ENCODE peak calls at places on chromosomes 6 and 20, in seven cellular contexts. One of them, this sample, is unnamed.
A peak's percentile ranks its signal among the peaks of the same experiment; 100 is the strongest.

GRCh38 chr20:45342863-45343444 is 5.3 kb downstream of the SDC4 start:
- DNase-seq in GM23338: no peak
- DNase-seq in NCI-H82: no peak
- DNase-seq in neural crest cell: no peak
- DNase-seq in NCI-H1048: no peak
- DNase-seq in activated gamma-delta T cell: no peak
- DNase-seq in IMR-90: no peak
- DNase-seq in this sample: no peak

GRCh38 chr6:44194326-44194725 is 22.4 kb upstream of the MYMX start:
- DNase-seq in GM23338: no peak
- DNase-seq in NCI-H82: no peak
- DNase-seq in neural crest cell: no peak
- DNase-seq in NCI-H1048: no peak
- DNase-seq in activated gamma-delta T cell: no peak
- DNase-seq in IMR-90: no peak
- DNase-seq in this sample: no peak

GRCh38 chr20:17664025-17664638 is 17.9 kb downstream of the RRBP1 start:
- DNase-seq in GM23338: no peak
- DNase-seq in NCI-H82: no peak
- DNase-seq in neural crest cell: no peak
- DNase-seq in NCI-H1048: no peak
- DNase-seq in activated gamma-delta T cell: no peak
- DNase-seq in IMR-90: no peak
- DNase-seq in this sample: no peak

GRCh38 chr6:56292505-56293181 is 45.3 kb upstream of the COL21A1 start:
- DNase-seq in GM23338: peak; percentile 77
- DNase-seq in NCI-H82: peak; percentile 84
- DNase-seq in neural crest cell: peak; percentile 42
- DNase-seq in NCI-H1048: peak; percentile 12
- DNase-seq in activated gamma-delta T cell: no peak
- DNase-seq in IMR-90: peak; percentile 62
- DNase-seq in this sample: peak; percentile 13

GRCh38 chr20:9389321-9389720 is 125.1 kb upstream of the LAMP5 start:
- DNase-seq in GM23338: no peak
- DNase-seq in NCI-H82: no peak
- DNase-seq in neural crest cell: no peak
- DNase-seq in NCI-H1048: no peak
- DNase-seq in activated gamma-delta T cell: no peak
- DNase-seq in IMR-90: no peak
- DNase-seq in this sample: no peak

GRCh38 chr6:51844391-51844735 is 243.1 kb downstream of the PKHD1 start:
- DNase-seq in GM23338: peak; percentile 54
- DNase-seq in NCI-H82: peak; percentile 7
- DNase-seq in neural crest cell: no peak
- DNase-seq in NCI-H1048: no peak
- DNase-seq in activated gamma-delta T cell: no peak
- DNase-seq in IMR-90: no peak
- DNase-seq in this sample: no peak

GRCh38 chr20:31845300-31845863 is at the start of gene FOXS1:
- DNase-seq in GM23338: peak; percentile 60
- DNase-seq in NCI-H82: peak; percentile 25
- DNase-seq in neural crest cell: peak; percentile 37
- DNase-seq in NCI-H1048: no peak
- DNase-seq in activated gamma-delta T cell: no peak
- DNase-seq in IMR-90: no peak
- DNase-seq in this sample: no peak

GRCh38 chr20:46207031-46207549 is 89.0 kb downstream of the CD40 start:
- DNase-seq in GM23338: no peak
- DNase-seq in NCI-H82: no peak
- DNase-seq in neural crest cell: no peak
- DNase-seq in NCI-H1048: no peak
- DNase-seq in activated gamma-delta T cell: no peak
- DNase-seq in IMR-90: no peak
- DNase-seq in this sample: no peak

GRCh38 chr6:17907467-17908229 is 79.8 kb downstream of the KIF13A start:
- DNase-seq in GM23338: no peak
- DNase-seq in NCI-H82: peak; percentile 8
- DNase-seq in neural crest cell: no peak
- DNase-seq in NCI-H1048: no peak
- DNase-seq in activated gamma-delta T cell: no peak
- DNase-seq in IMR-90: peak; percentile 100
- DNase-seq in this sample: peak; percentile 71

GRCh38 chr6:45801471-45802289 is 214.0 kb downstream of the CLIC5 start:
- DNase-seq in GM23338: no peak
- DNase-seq in NCI-H82: no peak
- DNase-seq in neural crest cell: no peak
- DNase-seq in NCI-H1048: no peak
- DNase-seq in activated gamma-delta T cell: no peak
- DNase-seq in IMR-90: no peak
- DNase-seq in this sample: no peak

GRCh38 chr20:22974354-22974753 is 60.8 kb upstream of the SSTR4 start:
- DNase-seq in GM23338: peak; percentile 65
- DNase-seq in NCI-H82: peak; percentile 36
- DNase-seq in neural crest cell: no peak
- DNase-seq in NCI-H1048: no peak
- DNase-seq in activated gamma-delta T cell: no peak
- DNase-seq in IMR-90: no peak
- DNase-seq in this sample: no peak

GRCh38 chr20:21184810-21185209 is 58.9 kb downstream of the KIZ start:
- DNase-seq in GM23338: no peak
- DNase-seq in NCI-H82: no peak
- DNase-seq in neural crest cell: no peak
- DNase-seq in NCI-H1048: no peak
- DNase-seq in activated gamma-delta T cell: no peak
- DNase-seq in IMR-90: peak; percentile 25
- DNase-seq in this sample: no peak

GRCh38 chr20:18056174-18057105 is 1.3 kb downstream of the OVOL2 start:
- DNase-seq in GM23338: peak; percentile 56
- DNase-seq in NCI-H82: peak; percentile 41
- DNase-seq in neural crest cell: no peak
- DNase-seq in NCI-H1048: peak; percentile 12
- DNase-seq in activated gamma-delta T cell: no peak
- DNase-seq in IMR-90: no peak
- DNase-seq in this sample: no peak

GRCh38 chr20:10540636-10541493 is 105.8 kb downstream of the SLX4IP start:
- DNase-seq in GM23338: no peak
- DNase-seq in NCI-H82: no peak
- DNase-seq in neural crest cell: no peak
- DNase-seq in NCI-H1048: no peak
- DNase-seq in activated gamma-delta T cell: no peak
- DNase-seq in IMR-90: peak; percentile 94
- DNase-seq in this sample: no peak

GRCh38 chr6:70310063-70310694 is 7.3 kb upstream of the COL9A1 start:
- DNase-seq in GM23338: peak; percentile 59
- DNase-seq in NCI-H82: peak; percentile 60
- DNase-seq in neural crest cell: no peak
- DNase-seq in NCI-H1048: no peak
- DNase-seq in activated gamma-delta T cell: no peak
- DNase-seq in IMR-90: peak; percentile 53
- DNase-seq in this sample: no peak

GRCh38 chr20:45817652-45818194 is 5.3 kb downstream of the UBE2C start:
- DNase-seq in GM23338: no peak
- DNase-seq in NCI-H82: no peak
- DNase-seq in neural crest cell: no peak
- DNase-seq in NCI-H1048: no peak
- DNase-seq in activated gamma-delta T cell: no peak
- DNase-seq in IMR-90: peak; percentile 81
- DNase-seq in this sample: peak; percentile 63

GRCh38 chr6:2344319-2344905 is 99.0 kb upstream of the GMDS start:
- DNase-seq in GM23338: no peak
- DNase-seq in NCI-H82: peak; percentile 63
- DNase-seq in neural crest cell: no peak
- DNase-seq in NCI-H1048: no peak
- DNase-seq in activated gamma-delta T cell: no peak
- DNase-seq in IMR-90: no peak
- DNase-seq in this sample: no peak

GRCh38 chr20:38805502-38805957 is at the start of gene PPP1R16B:
- DNase-seq in GM23338: peak; percentile 81
- DNase-seq in NCI-H82: peak; percentile 62
- DNase-seq in neural crest cell: peak; percentile 54
- DNase-seq in NCI-H1048: no peak
- DNase-seq in activated gamma-delta T cell: peak; percentile 74
- DNase-seq in IMR-90: no peak
- DNase-seq in this sample: no peak

This sample was measured in T1000.